ENCODE peak calls at places on chromosomes 13 and 19, in six cellular contexts. G is Peyer's patch, T is cardiac fibroblast, L is mucosa of descending colon, V is kidney epithelial cell, F is pancreas. D is an unnamed sample.

GRCh38 chr19:47730910-47731309 is 14.4 kb upstream of the NOP53 start:
- DNase-seq in V (no peak), G (no peak), F (no peak), T (no peak), L (no peak), D (no peak)

GRCh38 chr19:29528946-29529645 is 3.3 kb downstream of the VSTM2B start:
- DNase-seq in F (no peak), T (no peak), V (no peak), L (no peak), G (peak; percentile 35), D (no peak)

GRCh38 chr13:50030315-50030714 is 15.1 kb downstream of the KCNRG start:
- DNase-seq in F (no peak), G (no peak), T (peak; percentile 37), L (no peak), V (no peak), D (no peak)

GRCh38 chr13:107941345-107942029 is 273.8 kb downstream of the LIG4 start:
- DNase-seq in F (no peak), G (no peak), V (no peak), L (no peak), T (no peak), D (no peak)

GRCh38 chr19:58291943-58292342 is 13.2 kb downstream of the ZNF8 start:
- DNase-seq in F (no peak), L (no peak), V (no peak), T (no peak), G (no peak), D (no peak)

GRCh38 chr19:292281-292884 is 1.2 kb upstream of the PLPP2 start:
- DNase-seq in T (no peak), L (no peak), V (no peak), G (peak; percentile 51), F (no peak), D (no peak)

GRCh38 chr19:39558623-39559117 is 18.7 kb upstream of the EID2 start:
- DNase-seq in L (no peak), F (no peak), V (no peak), T (no peak), G (no peak), D (no peak)

GRCh38 chr13:37878496-37878895 is 8.9 kb upstream of the TRPC4 start:
- DNase-seq in L (no peak), T (peak; percentile 39), F (no peak), V (no peak), G (no peak), D (no peak)

GRCh38 chr13:51923983-51924539 is 62.3 kb downstream of the CCDC70 start:
- DNase-seq in V (no peak), G (no peak), T (no peak), F (no peak), L (no peak), D (no peak)

GRCh38 chr19:20154636-20155035 is 12.4 kb upstream of the ZNF486 start:
- DNase-seq in T (no peak), V (no peak), G (no peak), L (no peak), F (no peak), D (no peak)
- H3K4me3 ChIP-seq in T (no peak overlapping the region), V (no peak overlapping the region), G (no peak overlapping the region), L (no peak overlapping the region), F (no peak overlapping the region), D (no peak overlapping the region)

GRCh38 chr13:33711441-33711840 is 106.5 kb upstream of the RFC3 start:
- DNase-seq in T (peak; percentile 10), F (no peak), V (no peak), L (no peak), G (no peak), D (no peak)

GRCh38 chr13:33707449-33707848 is 110.5 kb upstream of the RFC3 start:
- DNase-seq in T (no peak), L (no peak), F (peak; percentile 42), V (no peak), G (no peak), D (no peak)

DNA sequence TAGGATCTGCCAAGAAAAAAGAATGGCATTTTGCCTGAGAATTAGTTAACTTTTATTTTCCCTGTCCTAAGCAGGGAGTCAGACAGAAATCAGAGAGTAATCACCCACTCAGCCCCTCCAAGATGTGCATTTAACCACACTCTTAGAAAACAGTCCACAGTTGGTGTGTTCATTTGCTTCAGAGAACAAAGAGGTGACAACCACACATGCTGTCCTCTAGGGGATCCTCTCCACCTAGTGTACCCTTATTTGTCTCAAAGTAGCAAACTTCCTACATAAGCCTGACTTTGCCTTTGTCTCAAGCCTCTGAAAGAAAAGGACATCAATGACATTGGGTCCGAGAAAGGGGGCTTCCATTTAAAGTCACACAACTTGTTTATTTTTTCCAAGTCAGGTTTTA is 107.0 kb upstream of the RFC3 start:
- DNase-seq in F (no peak), V (no peak), L (no peak), G (no peak), T (no peak), D (no peak)
- TF ChIP-seq CTCF in F (no peak), V (no peak), L (no peak), G (no peak), T (no peak), D (no peak)

GRCh38 chr19:36838784-36839324 is 667 bp upstream of the ZNF790 start:
- DNase-seq in V (no peak), G (no peak), L (no peak), T (no peak), F (no peak), D (no peak)

GRCh38 chr19:36837902-36838783 is at the start of gene ZNF790:
- DNase-seq in G (peak; percentile 90), V (peak; percentile 75), F (peak; percentile 86), T (peak; percentile 94), L (peak; percentile 88), D (peak; percentile 69)

GRCh38 chr19:36833430-36833829 is 4.8 kb downstream of the ZNF790 start:
- DNase-seq in V (no peak), G (no peak), T (no peak), F (no peak), L (no peak), D (no peak)

GRCh38 chr19:36837525-36837901 is 674 bp downstream of the ZNF790 start:
- DNase-seq in L (no peak), T (no peak), G (no peak), V (no peak), F (no peak), D (no peak)
- H3K4me3 ChIP-seq in L (peak overlapping the region; percentile 40), T (peak overlapping the region; percentile 73), G (peak overlapping the region; percentile 58), V (peak overlapping the region; percentile 60), F (peak overlapping the region; percentile 74), D (peak overlapping the region; percentile 71)

GRCh38 chr19:13229246-13229645 is 79.0 kb downstream of the IER2 start:
- DNase-seq in T (no peak), G (no peak), V (no peak), F (no peak), L (no peak), D (no peak)

GRCh38 chr19:13231663-13232062 is 81.5 kb downstream of the IER2 start:
- DNase-seq in T (no peak), V (no peak), L (no peak), G (no peak), F (no peak), D (no peak)

GRCh38 chr19:13226983-13227382 is 76.8 kb downstream of the IER2 start:
- DNase-seq in G (no peak), F (no peak), V (no peak), L (no peak), T (no peak), D (no peak)

GRCh38 chr19:13225973-13226865 is 76.0 kb downstream of the IER2 start:
- DNase-seq in L (no peak), V (no peak), T (no peak), G (no peak), F (no peak), D (no peak)

GRCh38 chr19:13228561-13228960 is 78.3 kb downstream of the IER2 start:
- DNase-seq in G (no peak), V (no peak), L (no peak), F (no peak), T (peak; percentile 14), D (no peak)
- TF ChIP-seq CTCF in G (no peak), V (no peak), L (no peak), F (no peak), T (no peak), D (no peak)

DNA sequence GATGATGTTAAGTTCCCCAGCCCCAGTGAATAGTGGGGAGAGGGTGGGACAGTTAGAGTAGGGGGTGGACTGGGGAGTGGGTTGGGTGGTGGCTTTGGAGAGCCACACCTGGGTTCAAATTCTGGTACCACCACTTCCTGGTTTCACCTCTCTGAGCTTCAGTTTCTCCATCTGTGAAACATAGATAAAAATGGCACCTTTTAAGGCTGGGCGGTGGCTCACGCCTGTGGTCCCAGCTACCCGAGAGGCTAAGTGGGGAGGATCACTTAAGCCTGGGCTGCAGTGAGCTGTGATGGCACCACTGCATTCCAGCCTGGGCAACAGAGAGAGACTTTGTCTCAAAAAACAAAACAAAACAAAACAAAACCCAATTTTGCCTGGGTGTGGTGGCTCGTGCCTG is 5.9 kb downstream of the VAV1 start:
- DNase-seq in G (no peak), F (no peak), V (no peak), L (no peak), T (no peak), D (no peak)
- H3K4me3 ChIP-seq in G (no peak overlapping the region), F (no peak overlapping the region), V (no peak overlapping the region), L (no peak overlapping the region), T (no peak overlapping the region), D (no peak overlapping the region)

GRCh38 chr13:25753976-25754375 is 297.8 kb downstream of the SHISA2 start:
- DNase-seq in V (no peak), T (no peak), F (no peak), G (no peak), L (no peak), D (no peak)
- TF ChIP-seq CTCF in V (no peak), T (no peak), F (no peak), G (no peak), L (no peak), D (no peak)

DNA sequence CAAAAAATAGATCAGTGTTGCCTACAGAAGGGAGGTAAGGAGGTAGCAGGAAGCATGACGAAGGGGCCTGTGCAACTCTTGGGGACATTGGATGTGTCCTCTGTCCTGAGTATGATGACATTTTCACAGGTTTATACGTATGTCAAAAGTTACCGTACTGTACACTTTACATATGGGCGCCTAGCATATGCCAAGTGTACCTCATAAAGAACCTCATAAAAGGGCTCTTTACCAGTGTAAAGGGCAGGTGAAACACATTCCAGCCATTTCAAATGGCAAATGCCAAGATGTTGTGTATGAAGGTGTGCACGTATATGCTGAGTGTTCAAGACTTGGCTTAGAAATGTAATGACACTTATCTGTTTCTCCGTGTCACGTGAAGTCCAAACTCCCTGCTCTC is 573.4 kb downstream of the EFNB2 start:
- DNase-seq in F (no peak), G (no peak), T (no peak), V (no peak), L (no peak), D (no peak)
- H3K4me3 ChIP-seq in F (no peak overlapping the region), G (no peak overlapping the region), T (no peak overlapping the region), V (no peak overlapping the region), L (no peak overlapping the region), D (no peak overlapping the region)

D was measured in astrocyte of the cerebellum.